ENCODE peak calls at places on chromosomes 16 and 17, in four cellular contexts. O is adipocyte, P is neural crest cell, Q is lower lobe of right lung. G is an unnamed sample.

GRCh38 chr16:81778861-81779539 is at the start of gene PLCG2:
- DNase-seq in Q (peak), P (peak), O (peak), G (peak)

GRCh38 chr16:11379420-11379819 is 34.2 kb downstream of the RMI2 start:
- DNase-seq in P (no peak), O (no peak), Q (no peak), G (no peak)

GRCh38 chr17:20103454-20104448 is 94.6 kb downstream of the SPECC1 start:
- DNase-seq in O (peak), Q (no peak), P (no peak), G (no peak)

GRCh38 chr17:37142294-37142944 is 193.7 kb downstream of the AATF start:
- DNase-seq in P (no peak), Q (no peak), O (no peak), G (no peak)

GRCh38 chr16:29697391-29697790 is 18.4 kb downstream of the QPRT start:
- DNase-seq in Q (peak), O (no peak), P (no peak), G (no peak)

GRCh38 chr17:29588561-29589411 is 662 bp downstream of the GIT1 start:
- DNase-seq in P (no peak), O (peak), Q (peak), G (no peak)

GRCh38 chr17:4598776-4599504 is 14.6 kb downstream of the SMTNL2 start:
- DNase-seq in O (peak), Q (no peak), P (no peak), G (no peak)

GRCh38 chr17:38415250-38416194 is 12.7 kb upstream of the ARHGAP23 start:
- DNase-seq in Q (peak), O (peak), P (peak), G (no peak)

GRCh38 chr17:77959926-77960521 is 1.5 kb downstream of the TNRC6C start:
- DNase-seq in P (no peak), Q (no peak), O (peak), G (peak)

GRCh38 chr16:57590654-57591085 is 37.8 kb upstream of the ADGRG1 start:
- DNase-seq in Q (no peak), O (peak), P (no peak), G (no peak)